ENCODE peak calls at places on chromosome X, in six cellular contexts. One of them, this sample, is unnamed.

GRCh38 chrX:119482497-119483480 is 14.5 kb downstream of the SLC25A5 start:
- DNase-seq in endothelial cell: peak; percentile 67
- DNase-seq in PC-9: peak; percentile 70
- DNase-seq in GM12864: no peak
- DNase-seq in activated CD8-positive, alpha-beta T cell treated with anti-CD3 and anti-CD28 coated beads for 36 hours: peak; percentile 73
- DNase-seq in choroid plexus epithelial cell: peak; percentile 56
- DNase-seq in this sample: peak; percentile 74

GRCh38 chrX:56314334-56314733 is 82.2 kb downstream of the KLF8 start:
- DNase-seq in PC-9: no peak
- DNase-seq in endothelial cell: no peak
- DNase-seq in GM12864: no peak
- DNase-seq in choroid plexus epithelial cell: no peak
- DNase-seq in activated CD8-positive, alpha-beta T cell treated with anti-CD3 and anti-CD28 coated beads for 36 hours: peak; percentile 21
- DNase-seq in this sample: no peak

GRCh38 chrX:101550825-101551767 is 749 bp downstream of the ARMCX1 start:
- DNase-seq in PC-9: no peak
- DNase-seq in endothelial cell: peak; percentile 46
- DNase-seq in activated CD8-positive, alpha-beta T cell treated with anti-CD3 and anti-CD28 coated beads for 36 hours: peak; percentile 4
- DNase-seq in choroid plexus epithelial cell: peak; percentile 45
- DNase-seq in GM12864: no peak
- DNase-seq in this sample: no peak

GRCh38 chrX:43595931-43596330 is 60.2 kb upstream of the MAOA start:
- DNase-seq in endothelial cell: no peak
- DNase-seq in GM12864: no peak
- DNase-seq in choroid plexus epithelial cell: peak; percentile 74
- DNase-seq in PC-9: no peak
- DNase-seq in activated CD8-positive, alpha-beta T cell treated with anti-CD3 and anti-CD28 coated beads for 36 hours: no peak
- DNase-seq in this sample: no peak

GRCh38 chrX:20913760-20914159 is 460.5 kb upstream of the CNKSR2 start:
- DNase-seq in GM12864: no peak
- DNase-seq in choroid plexus epithelial cell: peak; percentile 1
- DNase-seq in endothelial cell: peak; percentile 44
- DNase-seq in activated CD8-positive, alpha-beta T cell treated with anti-CD3 and anti-CD28 coated beads for 36 hours: peak; percentile 6
- DNase-seq in PC-9: no peak
- DNase-seq in this sample: no peak

GRCh38 chrX:40282901-40283674 is 185.3 kb upstream of the BCOR start:
- DNase-seq in choroid plexus epithelial cell: no peak
- DNase-seq in PC-9: no peak
- DNase-seq in activated CD8-positive, alpha-beta T cell treated with anti-CD3 and anti-CD28 coated beads for 36 hours: no peak
- DNase-seq in endothelial cell: no peak
- DNase-seq in GM12864: no peak
- DNase-seq in this sample: no peak

GRCh38 chrX:45784590-45784989 is 583.9 kb upstream of the DIPK2B start:
- DNase-seq in GM12864: no peak
- DNase-seq in activated CD8-positive, alpha-beta T cell treated with anti-CD3 and anti-CD28 coated beads for 36 hours: no peak
- DNase-seq in endothelial cell: no peak
- DNase-seq in choroid plexus epithelial cell: no peak
- DNase-seq in PC-9: no peak
- DNase-seq in this sample: no peak

GRCh38 chrX:140664939-140665338 is 44.6 kb upstream of the LINC00632 start:
- DNase-seq in GM12864: peak; percentile 0
- DNase-seq in activated CD8-positive, alpha-beta T cell treated with anti-CD3 and anti-CD28 coated beads for 36 hours: no peak
- DNase-seq in choroid plexus epithelial cell: peak; percentile 36
- DNase-seq in endothelial cell: no peak
- DNase-seq in PC-9: no peak
- DNase-seq in this sample: no peak

GRCh38 chrX:2627272-2627867 is 63.7 kb upstream of the CD99 start:
- DNase-seq in choroid plexus epithelial cell: peak; percentile 72
- DNase-seq in PC-9: no peak
- DNase-seq in endothelial cell: no peak
- DNase-seq in activated CD8-positive, alpha-beta T cell treated with anti-CD3 and anti-CD28 coated beads for 36 hours: peak; percentile 76
- DNase-seq in GM12864: no peak
- DNase-seq in this sample: no peak

GRCh38 chrX:38375888-38376287 is 23.5 kb downstream of the OTC start:
- DNase-seq in endothelial cell: peak; percentile 18
- DNase-seq in choroid plexus epithelial cell: peak; percentile 43
- DNase-seq in activated CD8-positive, alpha-beta T cell treated with anti-CD3 and anti-CD28 coated beads for 36 hours: peak; percentile 1
- DNase-seq in PC-9: no peak
- DNase-seq in GM12864: no peak
- DNase-seq in this sample: no peak

GRCh38 chrX:32873786-32874185 is 337.6 kb downstream of the DMD start:
- DNase-seq in endothelial cell: no peak
- DNase-seq in GM12864: no peak
- DNase-seq in PC-9: no peak
- DNase-seq in activated CD8-positive, alpha-beta T cell treated with anti-CD3 and anti-CD28 coated beads for 36 hours: no peak
- DNase-seq in choroid plexus epithelial cell: no peak
- DNase-seq in this sample: no peak
- TF ChIP-seq CTCF in endothelial cell: no peak
- TF ChIP-seq CTCF in GM12864: no peak
- TF ChIP-seq CTCF in PC-9: no peak
- TF ChIP-seq CTCF in activated CD8-positive, alpha-beta T cell treated with anti-CD3 and anti-CD28 coated beads for 36 hours: no peak
- TF ChIP-seq CTCF in choroid plexus epithelial cell: no peak
- TF ChIP-seq CTCF in this sample: no peak

DNA sequence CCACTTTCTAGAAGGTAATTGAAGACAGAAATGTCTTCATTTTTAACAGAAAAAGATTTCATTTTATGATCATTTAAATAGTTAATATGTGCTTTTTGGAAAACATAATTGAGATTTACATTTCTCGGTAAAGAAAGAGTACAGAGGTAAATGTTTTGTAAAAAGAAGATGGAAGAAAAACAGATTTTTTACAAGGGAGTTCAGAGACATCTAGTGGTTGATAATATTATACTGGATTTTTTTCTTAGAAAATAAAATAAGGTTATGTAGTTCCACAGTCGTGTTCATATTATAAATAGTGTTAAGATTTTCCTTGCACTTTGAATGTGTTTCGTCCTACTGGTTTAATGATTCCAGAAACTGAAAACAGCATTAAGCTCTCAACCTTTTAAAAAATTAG is 60.6 kb downstream of the SMARCA1 start:
- DNase-seq in endothelial cell: no peak
- DNase-seq in activated CD8-positive, alpha-beta T cell treated with anti-CD3 and anti-CD28 coated beads for 36 hours: no peak
- DNase-seq in PC-9: no peak
- DNase-seq in GM12864: no peak
- DNase-seq in choroid plexus epithelial cell: no peak
- DNase-seq in this sample: no peak
- TF ChIP-seq CTCF in endothelial cell: no peak
- TF ChIP-seq CTCF in activated CD8-positive, alpha-beta T cell treated with anti-CD3 and anti-CD28 coated beads for 36 hours: no peak
- TF ChIP-seq CTCF in PC-9: peak; percentile 49
- TF ChIP-seq CTCF in GM12864: no peak
- TF ChIP-seq CTCF in choroid plexus epithelial cell: peak; percentile 16
- TF ChIP-seq CTCF in this sample: peak; percentile 70

DNA sequence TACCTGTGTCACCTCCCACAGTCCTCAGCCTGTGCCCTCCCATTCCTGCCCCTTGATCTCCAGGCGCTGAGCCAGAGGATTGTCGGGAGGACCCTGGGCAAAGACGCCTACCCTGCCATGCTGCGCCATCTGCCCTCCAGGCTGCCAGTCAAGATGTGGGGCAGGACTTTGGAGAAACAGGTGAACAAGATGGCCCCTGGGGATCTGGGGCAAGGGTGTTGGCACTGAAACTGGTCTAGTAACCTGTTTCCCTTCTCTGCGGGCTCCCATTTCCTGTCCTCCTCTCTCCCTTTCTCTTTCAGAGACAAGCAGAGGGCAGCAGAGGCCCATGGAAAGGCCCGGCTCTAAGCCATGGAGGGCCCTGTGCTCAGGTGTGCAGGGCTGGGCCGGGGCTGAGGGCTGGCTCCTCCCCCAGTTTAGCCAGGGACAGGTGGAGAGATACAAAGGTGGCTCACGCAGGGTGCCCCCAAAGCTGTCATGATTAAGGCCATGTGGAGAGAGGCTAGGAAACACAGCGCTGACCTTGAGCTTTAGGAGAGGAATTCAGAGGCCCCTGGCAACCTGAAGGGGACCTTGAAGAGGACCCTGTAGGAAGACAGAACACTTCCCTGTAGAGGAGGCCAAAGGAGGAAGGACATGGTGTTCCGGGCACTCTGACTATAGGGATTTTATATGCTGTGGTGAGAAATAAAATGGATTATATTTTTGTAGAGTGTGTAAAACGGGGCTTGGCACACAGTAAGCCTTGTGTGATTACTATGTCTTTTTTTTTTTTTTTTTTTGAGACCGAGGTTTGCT is at the start of gene GLOD5:
- DNase-seq in activated CD8-positive, alpha-beta T cell treated with anti-CD3 and anti-CD28 coated beads for 36 hours: peak; percentile 40
- DNase-seq in choroid plexus epithelial cell: peak; percentile 34
- DNase-seq in endothelial cell: peak; percentile 11
- DNase-seq in GM12864: no peak
- DNase-seq in PC-9: peak; percentile 74
- DNase-seq in this sample: peak; percentile 71
- TF ChIP-seq CTCF in activated CD8-positive, alpha-beta T cell treated with anti-CD3 and anti-CD28 coated beads for 36 hours: no peak
- TF ChIP-seq CTCF in choroid plexus epithelial cell: peak; percentile 59
- TF ChIP-seq CTCF in endothelial cell: no peak
- TF ChIP-seq CTCF in GM12864: peak; percentile 17
- TF ChIP-seq CTCF in PC-9: peak; percentile 53
- TF ChIP-seq CTCF in this sample: peak; percentile 42

GRCh38 chrX:53616921-53617320 is 69.6 kb downstream of the HUWE1 start:
- DNase-seq in endothelial cell: no peak
- DNase-seq in activated CD8-positive, alpha-beta T cell treated with anti-CD3 and anti-CD28 coated beads for 36 hours: no peak
- DNase-seq in GM12864: no peak
- DNase-seq in choroid plexus epithelial cell: peak; percentile 14
- DNase-seq in PC-9: no peak
- DNase-seq in this sample: no peak

DNA sequence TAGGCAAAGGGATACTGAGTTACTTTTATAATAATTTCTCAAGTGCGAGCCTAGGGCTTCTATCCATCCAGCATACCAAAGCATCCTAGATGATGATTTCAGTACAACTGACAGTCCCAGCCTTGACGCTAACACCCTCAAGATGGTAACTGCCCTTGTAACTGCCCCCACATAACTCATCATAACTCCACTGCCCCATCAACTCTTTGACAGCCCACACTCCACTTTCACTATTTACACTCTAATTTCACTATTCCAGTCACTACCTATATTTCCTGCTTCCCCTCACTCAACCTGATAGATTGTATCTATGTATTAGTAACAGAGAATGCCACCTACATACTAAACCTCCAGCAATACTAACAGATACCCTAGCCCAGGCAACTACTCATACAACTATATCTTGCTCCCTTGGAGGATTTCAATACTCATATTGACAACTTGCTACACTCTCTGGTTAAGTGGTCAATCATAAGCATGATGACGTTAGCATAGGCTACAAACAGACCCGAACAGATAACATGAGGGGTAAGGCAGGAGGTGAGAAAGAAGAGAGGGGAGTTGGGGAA is 65.0 kb downstream of the HUWE1 start:
- DNase-seq in choroid plexus epithelial cell: no peak
- DNase-seq in GM12864: no peak
- DNase-seq in activated CD8-positive, alpha-beta T cell treated with anti-CD3 and anti-CD28 coated beads for 36 hours: no peak
- DNase-seq in endothelial cell: no peak
- DNase-seq in PC-9: no peak
- DNase-seq in this sample: no peak
- TF ChIP-seq CTCF in choroid plexus epithelial cell: no peak
- TF ChIP-seq CTCF in GM12864: no peak
- TF ChIP-seq CTCF in activated CD8-positive, alpha-beta T cell treated with anti-CD3 and anti-CD28 coated beads for 36 hours: no peak
- TF ChIP-seq CTCF in endothelial cell: no peak
- TF ChIP-seq CTCF in PC-9: no peak
- TF ChIP-seq CTCF in this sample: no peak

GRCh38 chrX:23557070-23557469 is 110.2 kb upstream of the PRDX4 start:
- DNase-seq in GM12864: peak; percentile 29
- DNase-seq in PC-9: no peak
- DNase-seq in activated CD8-positive, alpha-beta T cell treated with anti-CD3 and anti-CD28 coated beads for 36 hours: no peak
- DNase-seq in choroid plexus epithelial cell: peak; percentile 29
- DNase-seq in endothelial cell: no peak
- DNase-seq in this sample: no peak

GRCh38 chrX:23552289-23552688 is 115.0 kb upstream of the PRDX4 start:
- DNase-seq in activated CD8-positive, alpha-beta T cell treated with anti-CD3 and anti-CD28 coated beads for 36 hours: no peak
- DNase-seq in endothelial cell: no peak
- DNase-seq in choroid plexus epithelial cell: no peak
- DNase-seq in PC-9: no peak
- DNase-seq in GM12864: no peak
- DNase-seq in this sample: no peak

GRCh38 chrX:23559975-23560374 is 107.3 kb upstream of the PRDX4 start:
- DNase-seq in choroid plexus epithelial cell: no peak
- DNase-seq in activated CD8-positive, alpha-beta T cell treated with anti-CD3 and anti-CD28 coated beads for 36 hours: no peak
- DNase-seq in PC-9: no peak
- DNase-seq in GM12864: no peak
- DNase-seq in endothelial cell: no peak
- DNase-seq in this sample: no peak

GRCh38 chrX:23554304-23554703 is 113.0 kb upstream of the PRDX4 start:
- DNase-seq in choroid plexus epithelial cell: peak; percentile 75
- DNase-seq in PC-9: peak; percentile 40
- DNase-seq in endothelial cell: no peak
- DNase-seq in activated CD8-positive, alpha-beta T cell treated with anti-CD3 and anti-CD28 coated beads for 36 hours: no peak
- DNase-seq in GM12864: no peak
- DNase-seq in this sample: no peak
- TF ChIP-seq CTCF in choroid plexus epithelial cell: peak; percentile 55
- TF ChIP-seq CTCF in PC-9: peak; percentile 75
- TF ChIP-seq CTCF in endothelial cell: peak; percentile 44
- TF ChIP-seq CTCF in activated CD8-positive, alpha-beta T cell treated with anti-CD3 and anti-CD28 coated beads for 36 hours: peak; percentile 25
- TF ChIP-seq CTCF in GM12864: peak; percentile 44
- TF ChIP-seq CTCF in this sample: peak; percentile 88

GRCh38 chrX:14528629-14529287 is 578 bp upstream of the GLRA2 start:
- DNase-seq in endothelial cell: peak; percentile 77
- DNase-seq in choroid plexus epithelial cell: peak; percentile 35
- DNase-seq in activated CD8-positive, alpha-beta T cell treated with anti-CD3 and anti-CD28 coated beads for 36 hours: peak; percentile 72
- DNase-seq in PC-9: no peak
- DNase-seq in GM12864: no peak
- DNase-seq in this sample: peak; percentile 72
- TF ChIP-seq CTCF in endothelial cell: peak; percentile 64
- TF ChIP-seq CTCF in choroid plexus epithelial cell: peak; percentile 46
- TF ChIP-seq CTCF in activated CD8-positive, alpha-beta T cell treated with anti-CD3 and anti-CD28 coated beads for 36 hours: no peak
- TF ChIP-seq CTCF in PC-9: peak; percentile 70
- TF ChIP-seq CTCF in GM12864: peak; percentile 37
- TF ChIP-seq CTCF in this sample: peak; percentile 76

GRCh38 chrX:53190363-53190960 is 34.5 kb downstream of the KDM5C start:
- DNase-seq in endothelial cell: peak; percentile 9
- DNase-seq in activated CD8-positive, alpha-beta T cell treated with anti-CD3 and anti-CD28 coated beads for 36 hours: no peak
- DNase-seq in GM12864: no peak
- DNase-seq in choroid plexus epithelial cell: peak; percentile 11
- DNase-seq in PC-9: no peak
- DNase-seq in this sample: no peak
- TF ChIP-seq CTCF in endothelial cell: no peak
- TF ChIP-seq CTCF in activated CD8-positive, alpha-beta T cell treated with anti-CD3 and anti-CD28 coated beads for 36 hours: no peak
- TF ChIP-seq CTCF in GM12864: peak; percentile 2
- TF ChIP-seq CTCF in choroid plexus epithelial cell: peak; percentile 32
- TF ChIP-seq CTCF in PC-9: no peak
- TF ChIP-seq CTCF in this sample: no peak

This sample was measured in type B pancreatic cell.